ENCODE peak calls at places on chromosome 18, in eight cellular contexts. One of them, this sample, is unnamed.

GRCh38 chr18:2657788-2658458 is 2.4 kb downstream of the SMCHD1 start:
- DNase-seq in HFFc6: peak; percentile 71
- DNase-seq in fibroblast of lung: peak; percentile 89
- DNase-seq in HFF-Myc: peak; percentile 49
- DNase-seq in choroid plexus epithelial cell: peak; percentile 88
- DNase-seq in colonic mucosa: no peak
- DNase-seq in kidney epithelial cell: no peak
- DNase-seq in Calu3: no peak
- DNase-seq in this sample: peak; percentile 53

GRCh38 chr18:3211236-3211992 is 8.4 kb downstream of the MYOM1 start:
- DNase-seq in HFFc6: peak; percentile 9
- DNase-seq in fibroblast of lung: peak; percentile 51
- DNase-seq in HFF-Myc: no peak
- DNase-seq in choroid plexus epithelial cell: peak; percentile 82
- DNase-seq in colonic mucosa: no peak
- DNase-seq in kidney epithelial cell: no peak
- DNase-seq in Calu3: no peak
- DNase-seq in this sample: no peak

GRCh38 chr18:51480562-51481261 is 283.2 kb upstream of the MEX3C start:
- DNase-seq in HFFc6: no peak
- DNase-seq in fibroblast of lung: no peak
- DNase-seq in HFF-Myc: no peak
- DNase-seq in choroid plexus epithelial cell: no peak
- DNase-seq in colonic mucosa: no peak
- DNase-seq in kidney epithelial cell: no peak
- DNase-seq in Calu3: no peak
- DNase-seq in this sample: no peak

GRCh38 chr18:35178260-35178659 is 62.6 kb upstream of the ZNF397 start:
- DNase-seq in HFFc6: peak; percentile 43
- DNase-seq in fibroblast of lung: peak; percentile 77
- DNase-seq in HFF-Myc: peak; percentile 36
- DNase-seq in choroid plexus epithelial cell: peak; percentile 57
- DNase-seq in colonic mucosa: no peak
- DNase-seq in kidney epithelial cell: peak; percentile 32
- DNase-seq in Calu3: no peak
- DNase-seq in this sample: no peak

GRCh38 chr18:63677490-63678225 is 16.0 kb upstream of the SERPINB3 start:
- DNase-seq in HFFc6: no peak
- DNase-seq in fibroblast of lung: no peak
- DNase-seq in HFF-Myc: no peak
- DNase-seq in choroid plexus epithelial cell: peak; percentile 49
- DNase-seq in colonic mucosa: no peak
- DNase-seq in kidney epithelial cell: no peak
- DNase-seq in Calu3: no peak
- DNase-seq in this sample: no peak

GRCh38 chr18:56891116-56891515 is 240.0 kb downstream of the WDR7 start:
- DNase-seq in HFFc6: no peak
- DNase-seq in fibroblast of lung: no peak
- DNase-seq in HFF-Myc: no peak
- DNase-seq in choroid plexus epithelial cell: peak; percentile 27
- DNase-seq in colonic mucosa: no peak
- DNase-seq in kidney epithelial cell: no peak
- DNase-seq in Calu3: no peak
- DNase-seq in this sample: no peak

GRCh38 chr18:39960545-39960944 is 1994.5 kb upstream of the PIK3C3 start:
- DNase-seq in HFFc6: peak; percentile 63
- DNase-seq in fibroblast of lung: no peak
- DNase-seq in HFF-Myc: no peak
- DNase-seq in choroid plexus epithelial cell: peak; percentile 72
- DNase-seq in colonic mucosa: no peak
- DNase-seq in kidney epithelial cell: peak; percentile 54
- DNase-seq in Calu3: no peak
- DNase-seq in this sample: no peak

GRCh38 chr18:26710460-26711096 is 154.9 kb downstream of the AQP4 start:
- DNase-seq in HFFc6: no peak
- DNase-seq in fibroblast of lung: no peak
- DNase-seq in HFF-Myc: no peak
- DNase-seq in choroid plexus epithelial cell: no peak
- DNase-seq in colonic mucosa: no peak
- DNase-seq in kidney epithelial cell: no peak
- DNase-seq in Calu3: no peak
- DNase-seq in this sample: no peak

GRCh38 chr18:74264303-74265020 is 27.3 kb downstream of the CYB5A start:
- DNase-seq in HFFc6: no peak
- DNase-seq in fibroblast of lung: no peak
- DNase-seq in HFF-Myc: no peak
- DNase-seq in choroid plexus epithelial cell: no peak
- DNase-seq in colonic mucosa: no peak
- DNase-seq in kidney epithelial cell: no peak
- DNase-seq in Calu3: no peak
- DNase-seq in this sample: no peak

GRCh38 chr18:53319628-53320027 is 904.8 kb downstream of the MBD2 start:
- DNase-seq in HFFc6: no peak
- DNase-seq in fibroblast of lung: no peak
- DNase-seq in HFF-Myc: no peak
- DNase-seq in choroid plexus epithelial cell: no peak
- DNase-seq in colonic mucosa: no peak
- DNase-seq in kidney epithelial cell: no peak
- DNase-seq in Calu3: no peak
- DNase-seq in this sample: no peak

GRCh38 chr18:56785006-56785405 is 133.8 kb downstream of the WDR7 start:
- DNase-seq in HFFc6: no peak
- DNase-seq in fibroblast of lung: no peak
- DNase-seq in HFF-Myc: no peak
- DNase-seq in choroid plexus epithelial cell: no peak
- DNase-seq in colonic mucosa: no peak
- DNase-seq in kidney epithelial cell: no peak
- DNase-seq in Calu3: no peak
- DNase-seq in this sample: no peak

GRCh38 chr18:2787225-2787624 is 59.6 kb upstream of the EMILIN2 start:
- DNase-seq in HFFc6: no peak
- DNase-seq in fibroblast of lung: no peak
- DNase-seq in HFF-Myc: no peak
- DNase-seq in choroid plexus epithelial cell: no peak
- DNase-seq in colonic mucosa: no peak
- DNase-seq in kidney epithelial cell: no peak
- DNase-seq in Calu3: no peak
- DNase-seq in this sample: no peak

GRCh38 chr18:65016631-65017371 is 734.0 kb upstream of the CDH7 start:
- DNase-seq in HFFc6: no peak
- DNase-seq in fibroblast of lung: no peak
- DNase-seq in HFF-Myc: no peak
- DNase-seq in choroid plexus epithelial cell: no peak
- DNase-seq in colonic mucosa: no peak
- DNase-seq in kidney epithelial cell: no peak
- DNase-seq in Calu3: no peak
- DNase-seq in this sample: no peak

GRCh38 chr18:55998071-55998522 is 410.1 kb upstream of the TCF4 start:
- DNase-seq in HFFc6: peak; percentile 67
- DNase-seq in fibroblast of lung: peak; percentile 54
- DNase-seq in HFF-Myc: no peak
- DNase-seq in choroid plexus epithelial cell: peak; percentile 32
- DNase-seq in colonic mucosa: no peak
- DNase-seq in kidney epithelial cell: peak; percentile 42
- DNase-seq in Calu3: no peak
- DNase-seq in this sample: no peak

GRCh38 chr18:78982186-78982585 is 2.6 kb downstream of the SALL3 start:
- DNase-seq in HFFc6: no peak
- DNase-seq in fibroblast of lung: no peak
- DNase-seq in HFF-Myc: no peak
- DNase-seq in choroid plexus epithelial cell: no peak
- DNase-seq in colonic mucosa: no peak
- DNase-seq in kidney epithelial cell: no peak
- DNase-seq in Calu3: no peak
- DNase-seq in this sample: no peak

GRCh38 chr18:78986018-78986481 is 6.4 kb downstream of the SALL3 start:
- DNase-seq in HFFc6: no peak
- DNase-seq in fibroblast of lung: no peak
- DNase-seq in HFF-Myc: no peak
- DNase-seq in choroid plexus epithelial cell: peak; percentile 31
- DNase-seq in colonic mucosa: no peak
- DNase-seq in kidney epithelial cell: no peak
- DNase-seq in Calu3: peak; percentile 14
- DNase-seq in this sample: no peak

GRCh38 chr18:78983530-78983929 is 3.9 kb downstream of the SALL3 start:
- DNase-seq in HFFc6: no peak
- DNase-seq in fibroblast of lung: no peak
- DNase-seq in HFF-Myc: no peak
- DNase-seq in choroid plexus epithelial cell: no peak
- DNase-seq in colonic mucosa: no peak
- DNase-seq in kidney epithelial cell: no peak
- DNase-seq in Calu3: no peak
- DNase-seq in this sample: no peak

GRCh38 chr18:78981652-78981955 is 2.0 kb downstream of the SALL3 start:
- DNase-seq in HFFc6: no peak
- DNase-seq in fibroblast of lung: no peak
- DNase-seq in HFF-Myc: no peak
- DNase-seq in choroid plexus epithelial cell: no peak
- DNase-seq in colonic mucosa: no peak
- DNase-seq in kidney epithelial cell: no peak
- DNase-seq in Calu3: no peak
- DNase-seq in this sample: no peak

GRCh38 chr18:78984941-78985784 is 5.5 kb downstream of the SALL3 start:
- DNase-seq in HFFc6: no peak
- DNase-seq in fibroblast of lung: no peak
- DNase-seq in HFF-Myc: no peak
- DNase-seq in choroid plexus epithelial cell: peak; percentile 14
- DNase-seq in colonic mucosa: no peak
- DNase-seq in kidney epithelial cell: no peak
- DNase-seq in Calu3: no peak
- DNase-seq in this sample: no peak
- TF ChIP-seq CTCF in HFFc6: peak; percentile 20
- TF ChIP-seq CTCF in fibroblast of lung: no peak
- TF ChIP-seq CTCF in HFF-Myc: no peak
- TF ChIP-seq CTCF in choroid plexus epithelial cell: peak; percentile 29
- TF ChIP-seq CTCF in colonic mucosa: no peak
- TF ChIP-seq CTCF in kidney epithelial cell: peak; percentile 34
- TF ChIP-seq CTCF in Calu3: no peak
- TF ChIP-seq CTCF in this sample: no peak

GRCh38 chr18:32461704-32462272 is 8.9 kb downstream of the GAREM1 start:
- DNase-seq in HFFc6: no peak
- DNase-seq in fibroblast of lung: no peak
- DNase-seq in HFF-Myc: no peak
- DNase-seq in choroid plexus epithelial cell: peak; percentile 69
- DNase-seq in colonic mucosa: no peak
- DNase-seq in kidney epithelial cell: no peak
- DNase-seq in Calu3: no peak
- DNase-seq in this sample: no peak
- TF ChIP-seq CTCF in HFFc6: no peak
- TF ChIP-seq CTCF in fibroblast of lung: no peak
- TF ChIP-seq CTCF in HFF-Myc: no peak
- TF ChIP-seq CTCF in choroid plexus epithelial cell: no peak
- TF ChIP-seq CTCF in colonic mucosa: no peak
- TF ChIP-seq CTCF in kidney epithelial cell: no peak
- TF ChIP-seq CTCF in Calu3: peak; percentile 11
- TF ChIP-seq CTCF in this sample: no peak

GRCh38 chr18:31101148-31102019 is 837 bp downstream of the DSC2 start:
- DNase-seq in HFFc6: no peak
- DNase-seq in fibroblast of lung: peak; percentile 3
- DNase-seq in HFF-Myc: no peak
- DNase-seq in choroid plexus epithelial cell: no peak
- DNase-seq in colonic mucosa: peak; percentile 73
- DNase-seq in kidney epithelial cell: no peak
- DNase-seq in Calu3: peak; percentile 73
- DNase-seq in this sample: no peak
- TF ChIP-seq CTCF in HFFc6: no peak
- TF ChIP-seq CTCF in fibroblast of lung: no peak
- TF ChIP-seq CTCF in HFF-Myc: no peak
- TF ChIP-seq CTCF in choroid plexus epithelial cell: no peak
- TF ChIP-seq CTCF in colonic mucosa: no peak
- TF ChIP-seq CTCF in kidney epithelial cell: peak; percentile 46
- TF ChIP-seq CTCF in Calu3: no peak
- TF ChIP-seq CTCF in this sample: no peak

DNA sequence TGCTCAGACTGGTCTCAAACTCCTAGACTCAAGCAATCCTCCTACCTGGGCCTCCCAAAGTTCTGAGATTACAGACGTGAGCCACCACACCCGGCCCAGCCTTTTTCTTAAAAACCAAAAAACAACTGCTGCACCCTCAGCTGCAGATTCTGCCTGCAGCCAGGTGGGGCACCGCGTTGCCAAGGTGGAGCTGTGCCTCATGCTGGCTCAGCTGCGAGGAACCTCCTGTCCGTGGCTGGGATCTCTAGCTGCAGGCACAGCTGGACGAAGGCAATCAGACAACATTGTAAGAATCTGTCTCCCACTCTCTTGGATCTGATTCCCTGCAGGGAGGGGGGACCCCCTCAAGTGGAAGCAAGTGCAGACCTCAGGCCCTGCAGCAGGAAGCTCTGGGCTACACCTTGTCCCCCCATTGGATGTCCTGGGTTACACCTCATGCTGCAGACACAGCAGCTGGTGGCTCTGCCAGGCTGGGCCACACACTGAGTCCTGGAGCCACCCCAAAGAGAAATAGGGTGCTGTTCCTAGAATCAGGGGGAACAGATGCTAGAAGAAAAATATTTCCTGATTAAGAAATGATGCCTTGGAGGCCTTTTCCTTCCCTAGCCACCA is 24.1 kb downstream of the CIDEA start:
- DNase-seq in HFFc6: no peak
- DNase-seq in fibroblast of lung: peak; percentile 18
- DNase-seq in HFF-Myc: no peak
- DNase-seq in choroid plexus epithelial cell: no peak
- DNase-seq in colonic mucosa: no peak
- DNase-seq in kidney epithelial cell: no peak
- DNase-seq in Calu3: peak; percentile 45
- DNase-seq in this sample: no peak
- TF ChIP-seq CTCF in HFFc6: peak; percentile 60
- TF ChIP-seq CTCF in fibroblast of lung: no peak
- TF ChIP-seq CTCF in HFF-Myc: peak; percentile 24
- TF ChIP-seq CTCF in choroid plexus epithelial cell: peak; percentile 25
- TF ChIP-seq CTCF in colonic mucosa: no peak
- TF ChIP-seq CTCF in kidney epithelial cell: peak; percentile 42
- TF ChIP-seq CTCF in Calu3: no peak
- TF ChIP-seq CTCF in this sample: no peak

GRCh38 chr18:23166863-23167531 is 31.7 kb downstream of the CABLES1 start:
- DNase-seq in HFFc6: no peak
- DNase-seq in fibroblast of lung: no peak
- DNase-seq in HFF-Myc: no peak
- DNase-seq in choroid plexus epithelial cell: peak; percentile 56
- DNase-seq in colonic mucosa: no peak
- DNase-seq in kidney epithelial cell: no peak
- DNase-seq in Calu3: no peak
- DNase-seq in this sample: no peak
- TF ChIP-seq CTCF in HFFc6: no peak
- TF ChIP-seq CTCF in fibroblast of lung: no peak
- TF ChIP-seq CTCF in HFF-Myc: no peak
- TF ChIP-seq CTCF in choroid plexus epithelial cell: no peak
- TF ChIP-seq CTCF in colonic mucosa: no peak
- TF ChIP-seq CTCF in kidney epithelial cell: no peak
- TF ChIP-seq CTCF in Calu3: no peak
- TF ChIP-seq CTCF in this sample: no peak

GRCh38 chr18:44098551-44099098 is 582.1 kb upstream of the SETBP1 start:
- DNase-seq in HFFc6: no peak
- DNase-seq in fibroblast of lung: peak; percentile 58
- DNase-seq in HFF-Myc: no peak
- DNase-seq in choroid plexus epithelial cell: peak; percentile 79
- DNase-seq in colonic mucosa: no peak
- DNase-seq in kidney epithelial cell: no peak
- DNase-seq in Calu3: no peak
- DNase-seq in this sample: no peak
- TF ChIP-seq CTCF in HFFc6: peak; percentile 37
- TF ChIP-seq CTCF in fibroblast of lung: peak; percentile 26
- TF ChIP-seq CTCF in HFF-Myc: no peak
- TF ChIP-seq CTCF in choroid plexus epithelial cell: peak; percentile 61
- TF ChIP-seq CTCF in colonic mucosa: peak; percentile 34
- TF ChIP-seq CTCF in kidney epithelial cell: no peak
- TF ChIP-seq CTCF in Calu3: no peak
- TF ChIP-seq CTCF in this sample: peak; percentile 32